ENCODE peak calls at places on chromosomes 1 and 21, in ten cellular contexts. E, J, P, M, I, V, N, U, R and S are unnamed samples.
A peak's percentile ranks its signal among the peaks of the same experiment; 100 is the strongest.

GRCh38 chr1:58727363-58727762 is 27.5 kb upstream of the MYSM1 start:
- DNase-seq in U (no peak), I (no peak), E (no peak), P (no peak), N (peak; percentile 89), R (no peak), J (no peak), M (no peak), V (no peak), S (no peak)

GRCh38 chr1:170583186-170583585 is 51.2 kb downstream of the GORAB start:
- DNase-seq in J (no peak), I (no peak), M (no peak), U (no peak), E (no peak), N (no peak), V (no peak), P (no peak), R (no peak), S (no peak)

GRCh38 chr1:59828160-59828559 is 13.4 kb downstream of the HOOK1 start:
- DNase-seq in R (no peak), J (no peak), P (no peak), I (no peak), V (no peak), E (no peak), N (no peak), M (no peak), U (no peak), S (no peak)

GRCh38 chr1:200302192-200302892 is 107.5 kb downstream of the ZNF281 start:
- DNase-seq in E (no peak), I (no peak), N (peak; percentile 47), U (peak; percentile 32), R (peak; percentile 44), V (no peak), M (no peak), P (no peak), J (peak; percentile 73), S (peak; percentile 66)

GRCh38 chr1:222420621-222421020 is 127.3 kb downstream of the HHIPL2 start:
- DNase-seq in V (no peak), R (no peak), E (no peak), U (no peak), I (no peak), P (no peak), N (no peak), J (no peak), M (no peak), S (peak; percentile 38)

GRCh38 chr1:112070677-112071076 is 81.2 kb upstream of the KCND3 start:
- DNase-seq in V (no peak), U (no peak), I (no peak), J (no peak), P (no peak), M (no peak), N (no peak), E (no peak), R (no peak), S (no peak)

GRCh38 chr1:181117648-181118449 is 29.3 kb downstream of the IER5 start:
- DNase-seq in U (peak; percentile 93), E (no peak), I (no peak), N (peak; percentile 67), V (no peak), P (peak; percentile 72), J (peak; percentile 71), M (no peak), R (no peak), S (no peak)

GRCh38 chr1:21165632-21166031 is 11.1 kb downstream of the EIF4G3 start:
- DNase-seq in M (no peak), J (no peak), V (no peak), U (no peak), N (peak; percentile 56), R (no peak), I (no peak), E (no peak), P (no peak), S (no peak)

GRCh38 chr21:43667191-43667904 is 8.0 kb downstream of the RRP1B start:
- DNase-seq in I (no peak), M (no peak), J (no peak), U (no peak), V (no peak), P (no peak), N (peak; percentile 81), E (no peak), R (no peak), S (no peak)

GRCh38 chr1:37480125-37480466 is 5.7 kb downstream of the ZC3H12A start:
- DNase-seq in N (no peak), M (no peak), J (no peak), U (peak; percentile 33), P (no peak), R (no peak), V (no peak), I (no peak), E (no peak), S (no peak)

GRCh38 chr1:101205457-101205856 is 31.4 kb upstream of the S1PR1 start:
- DNase-seq in V (no peak), J (no peak), P (no peak), R (no peak), E (no peak), M (no peak), I (no peak), U (no peak), N (no peak), S (no peak)

GRCh38 chr1:156479093-156480014 is 21.2 kb downstream of the MEF2D start:
- DNase-seq in I (no peak), E (peak; percentile 33), M (no peak), V (no peak), U (no peak), P (no peak), J (no peak), N (no peak), R (peak; percentile 39), S (no peak)

GRCh38 chr1:8705104-8705503 is 112.3 kb downstream of the RERE start:
- DNase-seq in V (no peak), J (peak; percentile 66), R (no peak), I (no peak), E (no peak), P (no peak), M (no peak), U (no peak), N (no peak), S (no peak)

GRCh38 chr1:54973205-54973921 is 7.1 kb upstream of the TMEM61 start:
- DNase-seq in E (peak; percentile 62), U (no peak), J (peak; percentile 79), R (peak; percentile 84), V (no peak), P (no peak), N (peak; percentile 21), M (peak; percentile 46), I (no peak), S (no peak)

GRCh38 chr1:150972417-150972940 is 2.2 kb downstream of the CERS2 start:
- DNase-seq in I (no peak), N (no peak), P (no peak), U (no peak), J (no peak), M (no peak), R (no peak), V (no peak), E (no peak), S (no peak)
- H3K27ac ChIP-seq in I (no peak overlapping the region), N (peak overlapping the region; percentile 86), P (peak overlapping the region; percentile 99), U (peak overlapping the region; percentile 98), J (no peak overlapping the region), M (peak overlapping the region; percentile 99), R (peak overlapping the region; percentile 82), V (peak overlapping the region; percentile 99), E (no peak overlapping the region), S (peak overlapping the region; percentile 79)

GRCh38 chr1:92262516-92262915 is 36.3 kb downstream of the GLMN start:
- DNase-seq in P (no peak), V (no peak), R (no peak), I (no peak), U (no peak), M (no peak), J (no peak), E (no peak), N (no peak), S (no peak)
- H3K27ac ChIP-seq in P (no peak overlapping the region), V (no peak overlapping the region), R (no peak overlapping the region), I (no peak overlapping the region), U (no peak overlapping the region), M (no peak overlapping the region), J (no peak overlapping the region), E (no peak overlapping the region), N (no peak overlapping the region), S (no peak overlapping the region)

GRCh38 chr1:42908046-42908445 is 50.6 kb downstream of the SLC2A1 start:
- DNase-seq in P (no peak), V (no peak), M (no peak), R (no peak), N (no peak), E (no peak), I (no peak), U (no peak), J (no peak), S (no peak)
- H3K27ac ChIP-seq in P (no peak overlapping the region), V (no peak overlapping the region), M (no peak overlapping the region), R (no peak overlapping the region), N (no peak overlapping the region), E (no peak overlapping the region), I (no peak overlapping the region), U (no peak overlapping the region), J (no peak overlapping the region), S (no peak overlapping the region)

GRCh38 chr1:115190766-115191165 is 101.5 kb upstream of the TSPAN2 start:
- DNase-seq in U (no peak), J (no peak), I (no peak), P (no peak), V (no peak), N (peak; percentile 58), R (no peak), E (no peak), M (no peak), S (no peak)

GRCh38 chr1:115192200-115192767 is 103.0 kb upstream of the TSPAN2 start:
- DNase-seq in E (no peak), I (no peak), N (peak; percentile 36), U (no peak), R (no peak), V (no peak), M (no peak), J (no peak), P (no peak), S (no peak)

GRCh38 chr1:115188680-115189395 is 99.5 kb upstream of the TSPAN2 start:
- DNase-seq in E (no peak), V (no peak), R (no peak), P (no peak), N (no peak), M (no peak), I (no peak), J (no peak), U (no peak), S (no peak)

GRCh38 chr1:115191691-115192090 is 102.4 kb upstream of the TSPAN2 start:
- DNase-seq in J (no peak), V (no peak), E (no peak), I (no peak), M (no peak), R (no peak), N (no peak), P (no peak), U (no peak), S (no peak)

DNA sequence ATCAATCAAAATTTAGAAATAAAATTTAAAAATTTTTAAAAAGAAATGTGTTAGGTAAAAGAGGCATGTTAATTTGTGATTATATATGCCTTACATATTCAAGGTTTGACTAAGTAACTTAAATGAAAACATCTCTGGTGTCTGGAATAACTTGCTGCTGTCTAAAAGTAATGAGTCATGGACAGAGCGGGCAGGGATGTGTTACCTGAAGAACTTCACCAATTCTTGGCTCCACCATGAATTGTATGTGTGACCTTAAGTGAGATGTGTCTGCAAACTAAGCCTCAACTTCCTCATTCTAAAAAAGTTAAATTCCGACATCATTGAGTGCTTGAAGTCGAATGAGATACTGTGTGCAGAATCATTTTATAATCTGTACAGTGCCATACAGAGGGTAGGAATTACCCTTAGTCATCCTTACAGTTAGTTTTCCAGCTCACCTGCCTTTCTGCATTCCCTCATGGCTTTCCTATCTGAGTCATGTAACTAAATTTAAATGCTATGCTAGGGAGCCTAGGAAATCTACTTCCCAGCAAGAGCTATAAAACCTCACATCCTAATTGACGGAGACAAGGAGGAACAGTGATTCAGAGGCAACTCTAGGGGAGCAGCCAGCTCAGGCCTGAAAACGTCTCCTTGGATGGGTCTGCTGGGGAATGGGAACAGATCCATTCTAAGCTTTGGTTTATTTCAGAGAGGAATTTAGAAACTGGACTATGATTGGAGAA is 100.7 kb upstream of the TSPAN2 start:
- DNase-seq in J (no peak), I (no peak), M (no peak), N (peak; percentile 95), V (no peak), E (no peak), P (no peak), R (peak; percentile 47), U (no peak), S (no peak)
- H3K27ac ChIP-seq in J (no peak overlapping the region), I (no peak overlapping the region), M (peak overlapping the region; percentile 65), N (peak overlapping the region; percentile 18), V (peak overlapping the region; percentile 95), E (no peak overlapping the region), P (no peak overlapping the region), R (no peak overlapping the region), U (peak overlapping the region; percentile 58), S (no peak overlapping the region)